ENCODE peak calls at places on chromosomes 11 and 22, in ten cellular contexts. C is astrocyte of the spinal cord, L is brain microvascular endothelial cell, R is neural crest cell, X is kidney epithelial cell, Z is GM13977, Y is A549, S is HFFc6, D is breast epithelium, W is spleen. T is an unnamed sample.

GRCh38 chr11:118007040-118007439 is 20.8 kb downstream of the IL10RA start:
- DNase-seq in R (no peak), X (no peak), D (no peak), Y (no peak), Z (no peak), S (no peak), C (no peak), L (no peak), W (no peak), T (peak)

GRCh38 chr11:2133481-2134021 is 5.6 kb downstream of the IGF2 start:
- DNase-seq in C (no peak), L (no peak), S (no peak), X (no peak), Z (no peak), W (no peak), Y (no peak), R (no peak), D (no peak), T (no peak)

GRCh38 chr22:36546932-36547331 is 18.0 kb upstream of the EIF3D start:
- DNase-seq in D (no peak), W (no peak), Y (peak), L (peak), R (no peak), S (peak), C (peak), X (peak), Z (no peak), T (no peak)

GRCh38 chr11:101848262-101848661 is 66.5 kb upstream of the CEP126 start:
- DNase-seq in Z (no peak), W (no peak), X (no peak), C (peak), L (no peak), R (no peak), S (no peak), D (no peak), Y (no peak), T (no peak)

GRCh38 chr11:416757-417621 is 2.2 kb upstream of the SIGIRR start:
- DNase-seq in L (no peak), D (no peak), R (no peak), W (peak), C (no peak), Y (no peak), S (no peak), Z (no peak), X (no peak), T (no peak)

GRCh38 chr22:24523873-24524272 is 28.7 kb downstream of the UPB1 start:
- DNase-seq in D (no peak), L (peak), Y (no peak), Z (no peak), C (peak), X (no peak), W (no peak), S (peak), R (no peak), T (no peak)

GRCh38 chr22:50577987-50578775 is at the start of gene CPT1B:
- DNase-seq in Z (no peak), W (no peak), C (no peak), L (no peak), S (no peak), D (no peak), R (no peak), Y (no peak), X (no peak), T (no peak)

GRCh38 chr11:134101292-134101691 is 32.4 kb downstream of the JAM3 start:
- DNase-seq in X (no peak), C (peak), Y (no peak), D (no peak), Z (no peak), R (no peak), L (peak), W (no peak), S (peak), T (no peak)

GRCh38 chr11:15716550-15716949 is 601.8 kb downstream of the INSC start:
- DNase-seq in L (peak), C (peak), W (no peak), X (no peak), Z (no peak), R (no peak), S (no peak), D (no peak), Y (no peak), T (no peak)

GRCh38 chr22:36117053-36117554 is 43.5 kb downstream of the APOL3 start:
- DNase-seq in D (no peak), S (no peak), W (no peak), L (no peak), Y (no peak), C (no peak), R (no peak), Z (no peak), X (no peak), T (no peak)

GRCh38 chr11:132490976-132491375 is 1041.3 kb downstream of the OPCML start:
- DNase-seq in R (no peak), Y (no peak), S (peak), D (no peak), L (no peak), X (no peak), W (no peak), C (no peak), Z (no peak), T (no peak)

GRCh38 chr11:20131744-20132666 is 28.3 kb downstream of the DBX1 start:
- DNase-seq in R (peak), L (peak), W (peak), X (no peak), Z (peak), Y (peak), D (peak), S (peak), C (peak), T (no peak)

GRCh38 chr22:35156945-35157344 is 91.0 kb downstream of the ISX start:
- DNase-seq in Y (no peak), Z (no peak), W (no peak), L (no peak), D (no peak), C (no peak), S (no peak), R (no peak), X (no peak), T (no peak)

GRCh38 chr11:95242202-95242989 is 11.4 kb upstream of the SESN3 start:
- DNase-seq in D (no peak), Y (no peak), L (no peak), X (no peak), Z (no peak), W (no peak), S (no peak), C (no peak), R (no peak), T (no peak)

GRCh38 chr11:88552377-88553029 is 215.0 kb upstream of the CTSC start:
- DNase-seq in Y (peak), C (no peak), Z (peak), W (peak), X (no peak), S (peak), L (peak), R (peak), D (no peak), T (no peak)

GRCh38 chr22:23849009-23850006 is 8.4 kb upstream of the SLC2A11 start:
- DNase-seq in Z (peak), Y (peak), X (no peak), W (peak), L (peak), D (peak), C (peak), R (peak), S (peak), T (peak)

GRCh38 chr22:19287889-19288288 is 3.6 kb downstream of the CLTCL1 start:
- DNase-seq in Z (no peak), R (no peak), L (peak), C (peak), W (no peak), S (peak), D (no peak), Y (no peak), X (peak), T (no peak)

GRCh38 chr11:85941380-85941973 is 86.3 kb downstream of the CCDC83 start:
- DNase-seq in C (peak), R (peak), W (no peak), S (peak), X (peak), D (no peak), Z (peak), Y (peak), L (peak), T (no peak)

GRCh38 chr22:22753526-22754267 is 109.3 kb downstream of the GGTLC2 start:
- DNase-seq in Z (peak), X (no peak), D (peak), Y (peak), R (peak), S (peak), L (peak), C (peak), W (peak), T (peak)
- TF ChIP-seq CTCF in Z (peak), X (peak), D (peak), Y (peak), R (peak), S (peak), L (peak), C (peak), W (peak), T (peak)

GRCh38 chr11:44427432-44427831 is 117.5 kb upstream of the ALX4 start:
- DNase-seq in Y (no peak), R (no peak), Z (peak), C (no peak), L (no peak), W (no peak), D (no peak), S (no peak), X (no peak), T (no peak)
- TF ChIP-seq CTCF in Y (peak), R (peak), Z (peak), C (peak), L (peak), W (no peak), D (no peak), S (peak), X (peak), T (peak)

DNA sequence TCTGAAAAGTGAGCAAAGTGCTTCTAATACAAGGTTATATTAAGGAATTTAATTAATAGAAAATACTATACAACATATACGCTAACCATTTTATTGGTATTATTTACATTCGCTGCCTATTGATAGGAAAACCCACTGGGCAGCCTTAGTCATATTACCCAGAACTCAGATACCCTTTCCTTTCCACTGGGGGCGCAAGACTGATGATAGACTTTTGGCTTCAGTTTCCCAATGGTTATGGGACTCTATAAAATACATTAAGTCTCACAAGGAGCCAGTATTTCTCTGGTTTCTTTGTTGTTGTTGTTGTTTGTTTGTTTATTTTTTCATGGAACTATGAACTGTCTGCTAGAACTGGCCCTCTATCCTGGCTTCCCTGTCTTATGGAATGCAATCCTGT is 471.1 kb upstream of the KIRREL3 start:
- DNase-seq in S (no peak), X (no peak), R (no peak), Y (no peak), Z (no peak), D (no peak), W (no peak), L (no peak), C (no peak), T (no peak)
- TF ChIP-seq CTCF in S (peak), X (no peak), R (no peak), Y (no peak), Z (peak), D (no peak), W (no peak), L (no peak), C (peak), T (no peak)

GRCh38 chr11:73100578-73100977 is 41.5 kb downstream of the FCHSD2 start:
- DNase-seq in S (no peak), Z (no peak), W (no peak), X (no peak), Y (no peak), R (no peak), C (no peak), L (no peak), D (no peak), T (no peak)
- TF ChIP-seq CTCF in S (no peak), Z (no peak), W (no peak), X (no peak), Y (no peak), R (no peak), C (no peak), L (no peak), D (no peak), T (no peak)

GRCh38 chr22:31349960-31350359 is 3.8 kb upstream of the PATZ1 start:
- DNase-seq in W (no peak), S (no peak), Y (no peak), X (no peak), L (no peak), D (no peak), C (no peak), R (no peak), Z (no peak), T (no peak)
- TF ChIP-seq CTCF in W (no peak), S (no peak), Y (no peak), X (no peak), L (no peak), D (no peak), C (no peak), R (no peak), Z (no peak), T (no peak)